ENCODE peak calls at places on chromosomes 16 and 17, in four cellular contexts. U is activated CD8-positive, alpha-beta memory T cell treated with anti-CD3 and anti-CD28 coated beads for 48 hours; K is foreskin keratinocyte; Z is HTR-8/SVneo. C is an unnamed sample.

GRCh38 chr17:69466905-69467630 is 52.6 kb downstream of the MAP2K6 start:
- DNase-seq in Z (no peak), K (peak), U (no peak), C (no peak)

GRCh38 chr17:76519048-76519614 is 17.9 kb upstream of the RHBDF2 start:
- DNase-seq in Z (no peak), K (no peak), U (no peak), C (no peak)

GRCh38 chr17:66192378-66192687 is 400 bp upstream of the CEP112 start:
- DNase-seq in Z (no peak), K (no peak), U (no peak), C (no peak)

GRCh38 chr17:30218689-30219266 is 16.7 kb downstream of the SLC6A4 start:
- DNase-seq in K (no peak), U (no peak), Z (no peak), C (no peak)

GRCh38 chr16:76882105-76882504 is 308.9 kb upstream of the MON1B start:
- DNase-seq in K (no peak), Z (no peak), U (no peak), C (no peak)

GRCh38 chr17:39623356-39623950 is 3.3 kb upstream of the PPP1R1B start:
- DNase-seq in Z (peak), K (no peak), U (peak), C (peak)

GRCh38 chr17:82882715-82883446 is 43.1 kb upstream of the ZNF750 start:
- DNase-seq in U (no peak), Z (no peak), K (no peak), C (no peak)

GRCh38 chr16:89770367-89770766 is 46.1 kb downstream of the FANCA start:
- DNase-seq in K (no peak), Z (no peak), U (no peak), C (no peak)

GRCh38 chr16:80583466-80583865 is 42.7 kb downstream of the DYNLRB2 start:
- DNase-seq in K (peak), Z (peak), U (no peak), C (peak)

GRCh38 chr17:13036776-13037175 is 18.9 kb upstream of the ELAC2 start:
- DNase-seq in U (no peak), Z (no peak), K (no peak), C (no peak)

GRCh38 chr16:46974352-46974751 is 878 bp upstream of the DNAJA2 start:
- DNase-seq in Z (no peak), U (no peak), K (no peak), C (no peak)

GRCh38 chr17:63286254-63286653 is 159.9 kb downstream of the CYB561 start:
- DNase-seq in K (no peak), Z (no peak), U (no peak), C (no peak)

GRCh38 chr17:28937044-28937729 is 14.1 kb downstream of the PHF12 start:
- DNase-seq in Z (no peak), K (no peak), U (no peak), C (no peak)

GRCh38 chr17:49193513-49194296 is 16.7 kb downstream of the GNGT2 start:
- DNase-seq in Z (peak), K (peak), U (no peak), C (no peak)

GRCh38 chr17:55089955-55090573 is 121.5 kb downstream of the STXBP4 start:
- DNase-seq in K (no peak), U (peak), Z (no peak), C (peak)